ENCODE peak calls at places on chromosome 5, in seven cellular contexts. One of them, this sample, is unnamed.

GRCh38 chr5:173777149-173777548 is 111.0 kb upstream of the CPEB4 start:
- DNase-seq in tibial nerve: no peak
- DNase-seq in brain microvascular endothelial cell: no peak
- DNase-seq in AG04450: no peak
- DNase-seq in AG09319: no peak
- DNase-seq in ovary: no peak
- DNase-seq in D721Med: no peak
- DNase-seq in this sample: no peak

GRCh38 chr5:145925803-145926202 is 10.6 kb upstream of the SH3RF2 start:
- DNase-seq in tibial nerve: no peak
- DNase-seq in brain microvascular endothelial cell: no peak
- DNase-seq in AG04450: no peak
- DNase-seq in AG09319: no peak
- DNase-seq in ovary: no peak
- DNase-seq in D721Med: no peak
- DNase-seq in this sample: no peak

GRCh38 chr5:86971034-86971511 is 296.6 kb upstream of the RASA1 start:
- DNase-seq in tibial nerve: no peak
- DNase-seq in brain microvascular endothelial cell: peak
- DNase-seq in AG04450: no peak
- DNase-seq in AG09319: no peak
- DNase-seq in ovary: no peak
- DNase-seq in D721Med: no peak
- DNase-seq in this sample: no peak

GRCh38 chr5:122315511-122315910 is 3.5 kb downstream of the SNCAIP start:
- DNase-seq in tibial nerve: no peak
- DNase-seq in brain microvascular endothelial cell: no peak
- DNase-seq in AG04450: no peak
- DNase-seq in AG09319: no peak
- DNase-seq in ovary: no peak
- DNase-seq in D721Med: no peak
- DNase-seq in this sample: no peak

GRCh38 chr5:132746592-132747063 is 598 bp upstream of the CCNI2 start:
- DNase-seq in tibial nerve: no peak
- DNase-seq in brain microvascular endothelial cell: peak
- DNase-seq in AG04450: no peak
- DNase-seq in AG09319: no peak
- DNase-seq in ovary: no peak
- DNase-seq in D721Med: no peak
- DNase-seq in this sample: peak

GRCh38 chr5:17828709-17829108 is 194.4 kb downstream of the TAF11L14 start:
- DNase-seq in tibial nerve: no peak
- DNase-seq in brain microvascular endothelial cell: peak
- DNase-seq in AG04450: no peak
- DNase-seq in AG09319: no peak
- DNase-seq in ovary: no peak
- DNase-seq in D721Med: no peak
- DNase-seq in this sample: no peak

GRCh38 chr5:65774346-65774745 is 52.3 kb downstream of the NLN start:
- DNase-seq in tibial nerve: no peak
- DNase-seq in brain microvascular endothelial cell: peak
- DNase-seq in AG04450: peak
- DNase-seq in AG09319: peak
- DNase-seq in ovary: no peak
- DNase-seq in D721Med: no peak
- DNase-seq in this sample: peak

GRCh38 chr5:15510092-15510491 is 10.1 kb downstream of the FBXL7 start:
- DNase-seq in tibial nerve: no peak
- DNase-seq in brain microvascular endothelial cell: no peak
- DNase-seq in AG04450: no peak
- DNase-seq in AG09319: peak
- DNase-seq in ovary: no peak
- DNase-seq in D721Med: no peak
- DNase-seq in this sample: no peak

DNA sequence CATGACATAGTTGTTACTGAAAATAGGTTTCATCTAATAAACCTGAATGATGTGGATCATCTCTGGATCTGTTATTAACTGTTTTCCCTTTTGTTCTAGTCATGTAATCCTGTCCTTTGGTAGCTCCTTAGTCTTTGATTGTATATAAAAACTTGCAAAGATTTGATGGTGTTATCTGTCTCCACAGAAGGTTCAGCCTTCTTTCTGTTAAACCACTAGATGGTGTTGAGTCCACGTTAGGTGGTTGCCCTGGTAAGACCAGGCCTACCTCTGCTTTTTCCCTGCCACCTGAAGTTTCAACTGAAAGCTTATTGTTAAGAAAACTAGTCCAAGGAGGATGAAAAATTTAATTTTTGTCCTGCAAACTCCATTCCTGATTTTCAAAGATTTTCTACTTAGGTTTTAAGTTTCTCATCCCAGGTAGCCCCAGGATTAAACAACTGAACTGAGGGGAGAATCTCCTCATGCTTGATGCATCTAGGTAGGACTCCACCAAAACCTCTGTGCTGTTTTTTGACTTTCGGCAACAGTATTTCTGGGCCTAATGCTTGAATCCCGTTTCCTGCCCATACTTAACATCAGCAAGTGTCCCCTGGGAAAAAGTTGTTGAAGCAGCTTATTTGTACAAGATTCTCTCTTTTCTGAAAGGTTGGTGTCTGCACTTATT is 68.5 kb downstream of the RICTOR start:
- DNase-seq in tibial nerve: no peak
- DNase-seq in brain microvascular endothelial cell: peak
- DNase-seq in AG04450: no peak
- DNase-seq in AG09319: no peak
- DNase-seq in ovary: no peak
- DNase-seq in D721Med: no peak
- DNase-seq in this sample: no peak
- TF ChIP-seq CTCF in tibial nerve: no peak
- TF ChIP-seq CTCF in brain microvascular endothelial cell: peak
- TF ChIP-seq CTCF in AG04450: peak
- TF ChIP-seq CTCF in AG09319: peak
- TF ChIP-seq CTCF in ovary: no peak
- TF ChIP-seq CTCF in D721Med: peak
- TF ChIP-seq CTCF in this sample: no peak

GRCh38 chr5:159971514-159971913 is 37.4 kb upstream of the TTC1 start:
- DNase-seq in tibial nerve: no peak
- DNase-seq in brain microvascular endothelial cell: no peak
- DNase-seq in AG04450: no peak
- DNase-seq in AG09319: no peak
- DNase-seq in ovary: no peak
- DNase-seq in D721Med: no peak
- DNase-seq in this sample: no peak

GRCh38 chr5:159972538-159973362 is 36.2 kb upstream of the TTC1 start:
- DNase-seq in tibial nerve: no peak
- DNase-seq in brain microvascular endothelial cell: no peak
- DNase-seq in AG04450: no peak
- DNase-seq in AG09319: no peak
- DNase-seq in ovary: no peak
- DNase-seq in D721Med: no peak
- DNase-seq in this sample: peak

GRCh38 chr5:159969966-159970365 is 39.0 kb upstream of the TTC1 start:
- DNase-seq in tibial nerve: no peak
- DNase-seq in brain microvascular endothelial cell: no peak
- DNase-seq in AG04450: no peak
- DNase-seq in AG09319: no peak
- DNase-seq in ovary: no peak
- DNase-seq in D721Med: no peak
- DNase-seq in this sample: no peak

GRCh38 chr5:159971038-159971437 is 37.9 kb upstream of the TTC1 start:
- DNase-seq in tibial nerve: no peak
- DNase-seq in brain microvascular endothelial cell: peak
- DNase-seq in AG04450: no peak
- DNase-seq in AG09319: no peak
- DNase-seq in ovary: no peak
- DNase-seq in D721Med: no peak
- DNase-seq in this sample: no peak

DNA sequence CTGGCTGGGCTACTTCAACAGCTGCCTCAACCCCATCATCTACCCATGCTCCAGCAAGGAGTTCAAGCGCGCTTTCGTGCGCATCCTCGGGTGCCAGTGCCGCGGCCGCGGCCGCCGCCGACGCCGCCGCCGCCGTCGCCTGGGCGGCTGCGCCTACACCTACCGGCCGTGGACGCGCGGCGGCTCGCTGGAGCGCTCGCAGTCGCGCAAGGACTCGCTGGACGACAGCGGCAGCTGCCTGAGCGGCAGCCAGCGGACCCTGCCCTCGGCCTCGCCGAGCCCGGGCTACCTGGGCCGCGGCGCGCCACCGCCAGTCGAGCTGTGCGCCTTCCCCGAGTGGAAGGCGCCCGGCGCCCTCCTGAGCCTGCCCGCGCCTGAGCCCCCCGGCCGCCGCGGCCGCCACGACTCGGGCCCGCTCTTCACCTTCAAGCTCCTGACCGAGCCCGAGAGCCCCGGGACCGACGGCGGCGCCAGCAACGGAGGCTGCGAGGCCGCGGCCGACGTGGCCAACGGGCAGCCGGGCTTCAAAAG is 36.9 kb upstream of the TTC1 start:
- DNase-seq in tibial nerve: no peak
- DNase-seq in brain microvascular endothelial cell: no peak
- DNase-seq in AG04450: no peak
- DNase-seq in AG09319: no peak
- DNase-seq in ovary: no peak
- DNase-seq in D721Med: no peak
- DNase-seq in this sample: no peak
- TF ChIP-seq CTCF in tibial nerve: no peak
- TF ChIP-seq CTCF in brain microvascular endothelial cell: no peak
- TF ChIP-seq CTCF in AG04450: no peak
- TF ChIP-seq CTCF in AG09319: no peak
- TF ChIP-seq CTCF in ovary: no peak
- TF ChIP-seq CTCF in D721Med: no peak
- TF ChIP-seq CTCF in this sample: no peak

DNA sequence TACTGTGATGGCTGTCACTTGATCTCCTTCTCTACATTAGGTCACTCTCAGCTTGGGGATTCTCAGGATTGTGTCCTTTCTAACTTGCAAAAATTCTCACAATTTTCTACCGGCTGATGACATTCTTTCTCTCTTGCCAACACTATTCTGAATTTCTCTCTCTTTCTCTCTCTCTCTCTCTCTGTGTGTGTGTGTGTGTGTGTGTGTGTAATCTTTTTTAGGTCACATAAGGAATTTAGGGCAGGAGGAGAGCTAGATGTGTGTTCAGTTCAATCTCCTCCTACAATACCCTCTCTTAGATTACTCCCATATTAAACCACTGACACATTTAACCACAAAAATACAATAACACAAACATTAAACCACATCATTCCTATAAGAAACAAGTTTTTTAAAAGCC is 242.3 kb upstream of the NREP start:
- DNase-seq in tibial nerve: no peak
- DNase-seq in brain microvascular endothelial cell: peak
- DNase-seq in AG04450: peak
- DNase-seq in AG09319: no peak
- DNase-seq in ovary: no peak
- DNase-seq in D721Med: no peak
- DNase-seq in this sample: no peak
- TF ChIP-seq CTCF in tibial nerve: no peak
- TF ChIP-seq CTCF in brain microvascular endothelial cell: no peak
- TF ChIP-seq CTCF in AG04450: no peak
- TF ChIP-seq CTCF in AG09319: no peak
- TF ChIP-seq CTCF in ovary: no peak
- TF ChIP-seq CTCF in D721Med: no peak
- TF ChIP-seq CTCF in this sample: no peak

GRCh38 chr5:31825775-31826068 is 186.8 kb downstream of the PDZD2 start:
- DNase-seq in tibial nerve: no peak
- DNase-seq in brain microvascular endothelial cell: no peak
- DNase-seq in AG04450: no peak
- DNase-seq in AG09319: no peak
- DNase-seq in ovary: no peak
- DNase-seq in D721Med: no peak
- DNase-seq in this sample: no peak
- TF ChIP-seq CTCF in tibial nerve: no peak
- TF ChIP-seq CTCF in brain microvascular endothelial cell: no peak
- TF ChIP-seq CTCF in AG04450: no peak
- TF ChIP-seq CTCF in AG09319: no peak
- TF ChIP-seq CTCF in ovary: no peak
- TF ChIP-seq CTCF in D721Med: no peak
- TF ChIP-seq CTCF in this sample: peak

This sample was measured in activated CD8-positive, alpha-beta T cell treated with anti-CD3 and anti-CD28 coated beads for 36 hours.